ENCODE peak calls at places on chromosomes 12 and 14, in six cellular contexts. X is sigmoid colon, Z is transverse colon, R is A549, P is upper lobe of left lung, T is SK-N-SH. M is an unnamed sample.

GRCh38 chr12:121713257-121714155 is 954 bp downstream of the TMEM120B start:
- DNase-seq in P (no peak), Z (peak), T (no peak), X (peak), R (no peak), M (peak)

GRCh38 chr12:109982211-109982610 is 14.0 kb downstream of the GIT2 start:
- DNase-seq in T (no peak), Z (no peak), X (no peak), P (no peak), R (no peak), M (no peak)

GRCh38 chr12:40325349-40325960 is 100.7 kb downstream of the LRRK2 start:
- DNase-seq in Z (no peak), T (peak), X (no peak), R (peak), P (no peak), M (no peak)

GRCh38 chr12:989751-990278 is 1.2 kb upstream of the ERC1 start:
- DNase-seq in R (peak), Z (peak), P (no peak), T (peak), X (peak), M (no peak)

GRCh38 chr14:95208598-95208997 is 51.3 kb upstream of the DICER1 start:
- DNase-seq in P (no peak), T (no peak), X (peak), R (no peak), Z (no peak), M (no peak)

GRCh38 chr14:94593749-94594431 is 12.7 kb downstream of the SERPINA5 start:
- DNase-seq in R (peak), P (no peak), T (no peak), X (no peak), Z (no peak), M (no peak)

GRCh38 chr12:94725375-94726168 is 75.2 kb upstream of the TMCC3 start:
- DNase-seq in R (peak), X (no peak), T (no peak), Z (peak), P (no peak), M (no peak)

GRCh38 chr12:52391618-52392002 is 6.2 kb upstream of the KRT84 start:
- DNase-seq in T (peak), Z (peak), P (peak), X (peak), R (peak), M (no peak)

GRCh38 chr12:6333566-6333965 is 8.3 kb downstream of the TNFRSF1A start:
- DNase-seq in X (no peak), T (no peak), Z (no peak), R (no peak), P (no peak), M (no peak)

GRCh38 chr14:60621386-60621785 is 27.9 kb downstream of the SIX1 start:
- DNase-seq in T (no peak), X (no peak), R (no peak), Z (no peak), P (no peak), M (no peak)

GRCh38 chr12:132445884-132446471 is 44.0 kb upstream of the FBRSL1 start:
- DNase-seq in R (peak), X (no peak), T (no peak), Z (peak), P (no peak), M (peak)

DNA sequence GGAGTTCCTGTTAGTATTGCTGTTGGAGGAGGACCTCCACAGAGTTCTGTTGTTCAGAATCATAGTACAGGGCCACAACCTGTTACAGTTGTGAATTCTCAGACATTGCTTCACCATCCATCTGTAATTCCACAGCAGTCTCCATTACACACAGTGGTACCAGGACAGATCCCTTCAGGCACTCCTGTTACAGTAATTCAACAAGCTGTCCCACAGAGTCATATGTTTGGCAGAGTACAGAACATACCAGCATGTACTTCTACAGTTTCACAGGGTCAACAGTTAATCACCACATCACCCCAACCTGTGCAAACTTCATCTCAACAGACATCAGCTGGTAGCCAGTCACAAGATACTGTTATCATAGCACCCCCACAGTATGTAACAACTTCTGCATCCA is 120.8 kb downstream of the ARID2 start:
- DNase-seq in R (no peak), P (no peak), X (no peak), T (no peak), Z (no peak), M (no peak)
- TF ChIP-seq EP300 in R (no peak), P (no peak), X (no peak), T (no peak), Z (no peak), M (no peak)

DNA sequence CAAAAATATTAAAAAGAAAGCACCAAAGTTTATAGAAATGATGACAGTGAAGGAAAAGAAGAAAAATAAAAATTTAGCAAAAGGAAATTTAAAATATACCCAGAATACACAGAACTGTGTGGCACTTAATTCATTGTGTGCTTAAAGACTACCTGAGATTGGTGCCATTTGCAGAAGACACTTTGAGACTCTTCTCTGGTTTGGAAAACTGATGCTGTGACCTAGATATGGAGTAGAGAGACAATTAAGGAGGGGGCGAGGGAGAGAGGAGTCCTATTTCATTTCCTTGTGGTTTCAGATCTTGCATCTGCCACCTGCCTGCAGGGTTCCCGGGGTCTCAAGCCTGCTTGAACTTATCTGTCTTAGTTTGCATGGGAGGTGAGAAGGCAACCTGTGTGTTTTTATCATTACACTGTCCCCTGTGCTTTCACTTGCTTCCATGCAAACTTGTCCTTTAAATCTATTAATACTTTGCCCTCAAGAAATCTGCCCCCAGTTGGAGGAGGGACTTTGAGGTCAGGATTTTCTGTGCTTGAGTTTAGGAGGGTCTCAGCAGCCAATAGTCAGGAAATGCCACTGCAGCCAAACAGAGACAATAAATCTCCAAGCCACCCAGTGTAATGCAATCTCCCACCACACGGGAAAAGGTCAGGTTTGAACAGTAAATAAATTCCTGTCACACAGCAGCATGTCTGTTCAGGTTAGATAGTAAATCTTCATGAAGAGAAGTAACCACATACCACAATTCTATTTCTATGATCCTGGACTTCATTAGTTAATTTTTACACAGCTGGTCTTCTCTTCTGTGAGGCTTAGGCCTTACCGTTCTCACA is 119.4 kb downstream of the CAND1 start:
- DNase-seq in Z (no peak), R (no peak), T (peak), P (no peak), X (no peak), M (no peak)
- TF ChIP-seq CTCF in Z (peak), R (no peak), T (peak), P (no peak), X (no peak), M (no peak)

GRCh38 chr12:22544038-22544979 is at the start of gene C2CD5:
- DNase-seq in T (peak), R (peak), Z (peak), X (peak), P (peak), M (peak)
- TF ChIP-seq EP300 in T (no peak), R (no peak), Z (no peak), X (peak), P (no peak), M (no peak)

DNA sequence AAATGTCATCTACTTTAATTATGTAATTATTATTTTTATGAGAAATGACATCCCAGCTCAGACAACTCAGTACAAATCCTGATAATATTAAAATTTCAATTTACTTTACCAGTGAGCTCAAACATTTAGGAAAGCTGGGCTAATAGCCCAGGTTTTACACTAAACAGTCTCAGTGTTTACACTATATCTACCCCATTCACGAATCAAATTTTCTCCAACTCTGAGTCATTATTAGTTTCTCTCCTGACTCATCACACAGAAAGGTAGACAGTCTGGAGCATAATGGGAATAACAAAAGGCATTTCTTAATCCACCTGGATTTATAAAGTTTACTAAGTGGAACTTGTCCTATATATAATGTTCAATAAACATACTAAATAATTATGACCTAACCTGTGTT is 5.7 kb downstream of the PAWR start:
- DNase-seq in Z (no peak), P (no peak), T (no peak), R (peak), X (no peak), M (no peak)
- TF ChIP-seq CTCF in Z (no peak), P (no peak), T (no peak), R (no peak), X (no peak), M (no peak)

GRCh38 chr12:54216580-54217308 is 28.0 kb upstream of the SMUG1 start:
- DNase-seq in Z (peak), X (peak), P (peak), T (peak), R (peak), M (peak)
- TF ChIP-seq EP300 in Z (no peak), X (no peak), P (no peak), T (no peak), R (no peak), M (no peak)

GRCh38 chr14:25411933-25412757 is 362.2 kb upstream of the STXBP6 start:
- DNase-seq in X (peak), P (no peak), Z (no peak), T (no peak), R (peak), M (no peak)
- TF ChIP-seq CTCF in X (no peak), P (no peak), Z (no peak), T (peak), R (peak), M (no peak)

GRCh38 chr12:71710276-71711125 is 24.6 kb downstream of the TMEM19 start:
- DNase-seq in T (no peak), R (peak), Z (no peak), X (no peak), P (no peak), M (no peak)
- TF ChIP-seq EP300 in T (peak), R (no peak), Z (no peak), X (no peak), P (no peak), M (no peak)

GRCh38 chr14:80364274-80364673 is 153.0 kb upstream of the DIO2 start:
- DNase-seq in P (no peak), T (peak), X (no peak), R (peak), Z (no peak), M (no peak)
- TF ChIP-seq CTCF in P (no peak), T (peak), X (no peak), R (peak), Z (no peak), M (no peak)

M was measured in ovary.